ENCODE peak calls at places on chromosomes 12 and 14, in seven cellular contexts. Y is mesothelial cell of epicardium, D is HL-60, R is foreskin fibroblast, T is lung, M is GM10248, Z is cardiac fibroblast. J is an unnamed sample.

GRCh38 chr12:11581179-11581755 is 68.2 kb upstream of the ETV6 start:
- DNase-seq in Y (peak), D (no peak), R (peak), T (peak), M (peak), Z (peak), J (peak)

GRCh38 chr12:25796523-25797000 is 161.9 kb upstream of the RASSF8 start:
- DNase-seq in Y (no peak), D (no peak), R (peak), T (no peak), M (no peak), Z (peak), J (no peak)

GRCh38 chr12:83008703-83009102 is 322.0 kb downstream of the TMTC2 start:
- DNase-seq in Y (no peak), D (no peak), R (no peak), T (no peak), M (no peak), Z (no peak), J (no peak)

GRCh38 chr12:71837356-71837755 is 2.2 kb upstream of the TBC1D15 start:
- DNase-seq in Y (no peak), D (no peak), R (no peak), T (no peak), M (no peak), Z (no peak), J (no peak)

GRCh38 chr14:32925439-32925838 is 13.2 kb upstream of the NPAS3 start:
- DNase-seq in Y (no peak), D (no peak), R (no peak), T (no peak), M (no peak), Z (peak), J (no peak)

GRCh38 chr12:25775968-25776367 is 182.5 kb upstream of the RASSF8 start:
- DNase-seq in Y (peak), D (no peak), R (peak), T (no peak), M (no peak), Z (peak), J (no peak)

GRCh38 chr14:94376976-94377865 is 11.2 kb downstream of the SERPINA1 start:
- DNase-seq in Y (no peak), D (no peak), R (no peak), T (no peak), M (no peak), Z (no peak), J (no peak)

GRCh38 chr14:54125109-54125508 is 168.5 kb upstream of the BMP4 start:
- DNase-seq in Y (no peak), D (no peak), R (no peak), T (no peak), M (no peak), Z (no peak), J (no peak)

GRCh38 chr12:57216931-57217871 is 607 bp downstream of the NXPH4 start:
- DNase-seq in Y (no peak), D (no peak), R (no peak), T (no peak), M (no peak), Z (no peak), J (no peak)

GRCh38 chr12:95731519-95731958 is 59.0 kb downstream of the NTN4 start:
- DNase-seq in Y (no peak), D (no peak), R (no peak), T (no peak), M (peak), Z (no peak), J (peak)

GRCh38 chr12:68646484-68646883 is 35.8 kb downstream of the RAP1B start:
- DNase-seq in Y (no peak), D (no peak), R (no peak), T (no peak), M (no peak), Z (no peak), J (no peak)

GRCh38 chr14:24238527-24239037 is 3.8 kb downstream of the TINF2 start:
- DNase-seq in Y (no peak), D (no peak), R (no peak), T (no peak), M (no peak), Z (no peak), J (no peak)

GRCh38 chr14:50025776-50026175 is 90.6 kb downstream of the VCPKMT start:
- DNase-seq in Y (no peak), D (no peak), R (no peak), T (no peak), M (no peak), Z (peak), J (no peak)

GRCh38 chr12:122981036-122981471 is 573 bp downstream of the ARL6IP4 start:
- DNase-seq in Y (peak), D (no peak), R (no peak), T (no peak), M (no peak), Z (peak), J (peak)

GRCh38 chr12:89355243-89356068 is 3.2 kb upstream of the DUSP6 start:
- DNase-seq in Y (no peak), D (no peak), R (no peak), T (no peak), M (no peak), Z (peak), J (no peak)

GRCh38 chr14:59698793-59699192 is 122.2 kb upstream of the CCDC175 start:
- DNase-seq in Y (no peak), D (no peak), R (peak), T (no peak), M (no peak), Z (peak), J (no peak)

GRCh38 chr12:105861232-105861631 is 277.5 kb downstream of the NUAK1 start:
- DNase-seq in Y (no peak), D (no peak), R (no peak), T (no peak), M (no peak), Z (no peak), J (no peak)

GRCh38 chr12:108722992-108723766 is 8.1 kb downstream of the CORO1C start:
- DNase-seq in Y (no peak), D (no peak), R (peak), T (peak), M (no peak), Z (peak), J (no peak)

GRCh38 chr14:89351364-89351957 is 65.6 kb downstream of the FOXN3 start:
- DNase-seq in Y (no peak), D (no peak), R (no peak), T (peak), M (peak), Z (peak), J (peak)

GRCh38 chr14:92568621-92569479 is 55.3 kb downstream of the RIN3 start:
- DNase-seq in Y (no peak), D (no peak), R (no peak), T (no peak), M (peak), Z (no peak), J (peak)

GRCh38 chr14:100333311-100333710 is 10.2 kb downstream of the SLC25A47 start:
- DNase-seq in Y (no peak), D (no peak), R (no peak), T (no peak), M (no peak), Z (no peak), J (no peak)

GRCh38 chr12:5022465-5023061 is 21.1 kb upstream of the KCNA5 start:
- DNase-seq in Y (peak), D (no peak), R (peak), T (no peak), M (peak), Z (peak), J (peak)

GRCh38 chr14:95413289-95414215 is 93.8 kb upstream of the CLMN start:
- DNase-seq in Y (no peak), D (no peak), R (no peak), T (no peak), M (no peak), Z (peak), J (no peak)

GRCh38 chr12:128918910-128919309 is 65.6 kb downstream of the GLT1D1 start:
- DNase-seq in Y (no peak), D (no peak), R (no peak), T (no peak), M (no peak), Z (no peak), J (no peak)

GRCh38 chr12:15131462-15131861 is 89.8 kb downstream of the RERG start:
- DNase-seq in Y (no peak), D (no peak), R (peak), T (no peak), M (no peak), Z (peak), J (no peak)

GRCh38 chr12:82300611-82301010 is 57.6 kb downstream of the CCDC59 start:
- DNase-seq in Y (no peak), D (no peak), R (no peak), T (no peak), M (no peak), Z (no peak), J (no peak)

GRCh38 chr12:124013073-124013472 is 40.1 kb downstream of the ZNF664 start:
- DNase-seq in Y (no peak), D (no peak), R (no peak), T (no peak), M (no peak), Z (no peak), J (no peak)

GRCh38 chr12:70031046-70031445 is 206.0 kb downstream of the MYRFL start:
- DNase-seq in Y (no peak), D (no peak), R (no peak), T (no peak), M (no peak), Z (no peak), J (no peak)

GRCh38 chr12:122172262-122172939 is 1.6 kb downstream of the IL31 start:
- DNase-seq in Y (no peak), D (no peak), R (no peak), T (no peak), M (no peak), Z (no peak), J (no peak)

GRCh38 chr12:11877869-11878780 is 192.6 kb upstream of the BCL2L14 start:
- DNase-seq in Y (no peak), D (no peak), R (peak), T (no peak), M (no peak), Z (peak), J (no peak)

DNA sequence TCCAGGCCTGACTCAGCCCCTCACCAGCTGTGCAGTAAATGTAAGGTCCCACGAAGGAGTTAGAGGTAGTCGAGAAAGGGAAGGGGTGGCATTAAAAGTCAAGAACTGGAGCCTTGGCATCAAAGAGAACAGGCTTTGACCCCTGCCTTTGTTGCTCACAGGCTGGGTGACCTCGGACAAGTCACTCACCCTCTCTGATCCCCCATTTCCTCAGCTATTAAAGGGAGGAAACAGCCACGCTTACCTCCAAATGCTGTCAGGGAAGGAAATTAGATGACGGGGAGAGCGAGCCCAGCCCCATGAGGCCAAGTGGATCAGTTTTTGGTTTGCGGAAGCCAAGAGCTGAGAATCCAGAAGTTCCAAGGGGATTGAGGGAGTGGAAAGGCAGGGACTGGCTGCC is 104.9 kb upstream of the MYL2 start:
- DNase-seq in Y (no peak), D (no peak), R (no peak), T (no peak), M (no peak), Z (no peak), J (no peak)
- TF ChIP-seq CTCF in Y (no peak), D (no peak), R (no peak), T (no peak), M (no peak), Z (no peak), J (no peak)

DNA sequence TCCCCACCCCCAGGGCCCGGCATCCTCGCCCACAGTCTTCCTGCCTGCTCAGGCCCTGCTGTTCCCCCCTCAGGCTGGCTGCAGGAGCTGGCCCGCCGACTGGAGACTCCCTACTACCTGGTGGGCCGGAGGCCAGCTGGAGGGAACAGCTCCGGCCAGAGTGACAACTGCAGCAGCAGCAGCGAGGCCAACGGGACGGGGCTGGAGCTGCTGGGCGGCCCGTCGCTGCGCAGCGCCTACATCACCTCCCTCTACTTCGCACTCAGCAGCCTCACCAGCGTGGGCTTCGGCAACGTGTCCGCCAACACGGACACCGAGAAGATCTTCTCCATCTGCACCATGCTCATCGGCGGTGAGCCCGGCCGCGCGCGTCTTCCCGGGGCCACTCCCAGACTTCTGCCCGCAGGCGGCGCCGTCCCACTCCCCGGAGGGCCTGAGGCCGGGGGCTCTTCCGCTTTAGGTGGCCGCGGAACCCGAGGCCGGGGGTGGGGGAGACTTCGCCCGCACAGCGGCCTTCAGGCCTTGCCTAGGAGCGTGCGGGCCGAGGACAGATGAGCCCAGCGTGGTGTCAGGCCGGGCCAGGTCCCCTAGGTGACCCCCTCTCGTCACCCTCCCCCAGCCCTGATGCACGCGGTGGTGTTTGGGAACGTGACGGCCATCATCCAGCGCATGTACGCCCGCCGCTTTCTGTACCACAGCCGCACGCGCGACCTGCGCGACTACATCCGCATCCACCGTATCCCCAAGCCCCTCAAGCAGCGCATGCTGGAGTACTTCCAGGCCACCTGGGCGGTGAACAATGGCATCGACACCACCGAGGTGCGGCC is 10.2 kb downstream of the KCNH3 start:
- DNase-seq in Y (peak), D (no peak), R (no peak), T (no peak), M (no peak), Z (peak), J (peak)
- TF ChIP-seq CTCF in Y (no peak), D (no peak), R (peak), T (no peak), M (peak), Z (peak), J (no peak)

GRCh38 chr14:106883218-106883692 is 1356.9 kb downstream of the TMEM121 start:
- DNase-seq in Y (no peak), D (no peak), R (no peak), T (no peak), M (no peak), Z (peak), J (no peak)
- TF ChIP-seq CTCF in Y (peak), D (peak), R (peak), T (no peak), M (peak), Z (peak), J (peak)

GRCh38 chr14:61569783-61570182 is 125.5 kb upstream of the HIF1A start:
- DNase-seq in Y (no peak), D (peak), R (no peak), T (peak), M (no peak), Z (peak), J (no peak)

GRCh38 chr14:61569308-61569707 is 126.0 kb upstream of the HIF1A start:
- DNase-seq in Y (no peak), D (no peak), R (no peak), T (no peak), M (no peak), Z (no peak), J (peak)

GRCh38 chr14:61567838-61568571 is 127.3 kb upstream of the HIF1A start:
- DNase-seq in Y (no peak), D (peak), R (no peak), T (no peak), M (peak), Z (peak), J (no peak)

GRCh38 chr14:61570188-61570960 is 124.9 kb upstream of the HIF1A start:
- DNase-seq in Y (no peak), D (no peak), R (no peak), T (no peak), M (no peak), Z (no peak), J (no peak)

GRCh38 chr14:61568572-61569011 is 126.7 kb upstream of the HIF1A start:
- DNase-seq in Y (peak), D (peak), R (no peak), T (no peak), M (peak), Z (no peak), J (peak)
- TF ChIP-seq CTCF in Y (no peak), D (no peak), R (no peak), T (no peak), M (peak), Z (no peak), J (no peak)

GRCh38 chr12:126899926-126900792 is 1366.8 kb upstream of the TMEM132C start:
- DNase-seq in Y (no peak), D (no peak), R (no peak), T (no peak), M (no peak), Z (no peak), J (no peak)
- TF ChIP-seq CTCF in Y (no peak), D (no peak), R (no peak), T (no peak), M (no peak), Z (no peak), J (no peak)

DNA sequence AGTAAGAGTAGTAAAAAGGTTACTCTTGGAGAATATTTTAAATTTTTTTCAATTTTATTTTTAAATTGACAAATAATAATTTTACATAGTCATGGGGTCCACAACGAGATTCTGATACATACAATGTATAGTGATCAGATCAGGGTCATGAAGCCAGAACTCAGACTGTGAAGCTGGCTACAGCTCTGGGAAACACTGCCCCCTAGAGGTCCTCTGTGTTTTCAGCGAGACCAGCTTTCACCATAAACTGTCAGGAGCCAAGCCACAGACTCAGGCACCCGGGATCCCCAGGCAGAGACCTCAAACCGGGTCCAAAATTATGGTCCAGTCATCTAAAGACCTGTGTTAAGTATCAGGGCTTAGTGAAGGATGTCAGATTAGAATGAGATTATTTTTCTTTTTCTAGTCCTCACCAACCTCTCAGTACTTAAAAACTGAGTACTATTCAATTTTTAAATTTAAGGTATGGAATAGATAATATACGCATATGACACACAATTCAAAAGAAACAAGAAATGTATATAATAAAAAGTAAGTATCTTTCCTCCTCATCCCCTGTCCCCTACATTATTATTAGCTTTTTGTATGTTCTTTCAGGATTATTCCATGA is 397.1 kb downstream of the MDGA2 start:
- DNase-seq in Y (peak), D (peak), R (no peak), T (peak), M (peak), Z (peak), J (peak)
- TF ChIP-seq CTCF in Y (peak), D (peak), R (peak), T (no peak), M (peak), Z (peak), J (peak)

DNA sequence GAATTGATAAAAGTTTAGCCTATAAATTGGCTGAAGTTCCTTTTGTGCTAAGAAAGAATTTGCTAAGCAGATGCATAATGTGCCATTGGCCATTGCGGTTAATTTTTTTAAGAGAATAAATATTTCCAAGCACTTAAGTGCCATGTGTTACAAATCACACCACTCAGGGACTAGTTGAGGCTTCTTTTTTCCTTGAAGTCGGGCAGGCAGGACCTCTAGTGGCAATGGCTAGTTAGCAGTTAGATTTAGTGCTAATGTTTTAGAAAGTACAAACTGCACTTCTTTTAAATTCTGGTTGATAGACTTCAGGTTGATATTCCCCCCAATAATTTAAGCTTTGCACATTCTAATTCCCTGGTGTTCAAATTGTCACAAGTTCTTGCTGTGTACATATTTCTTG is 294.3 kb downstream of the APAF1 start:
- DNase-seq in Y (no peak), D (no peak), R (peak), T (no peak), M (no peak), Z (peak), J (no peak)
- TF ChIP-seq CTCF in Y (no peak), D (no peak), R (peak), T (no peak), M (peak), Z (peak), J (no peak)

DNA sequence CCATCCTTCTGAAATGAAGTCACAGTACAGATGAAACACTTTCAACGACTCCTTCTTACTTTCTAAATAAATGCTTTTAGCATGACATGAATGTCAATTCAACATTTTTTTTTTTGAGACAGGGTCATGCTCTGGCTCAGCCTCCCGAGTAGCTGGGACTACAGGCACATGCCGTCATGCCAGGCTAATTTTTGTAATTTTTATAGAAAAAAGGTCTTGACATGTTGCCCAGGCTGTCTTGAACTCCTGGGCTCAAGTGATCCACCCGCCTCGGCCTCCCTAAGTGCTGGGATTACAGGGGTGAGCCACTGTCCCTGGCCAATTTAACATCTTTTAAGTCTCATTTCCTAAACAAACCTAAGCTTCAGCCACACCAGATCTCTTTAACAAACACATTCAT is 16.4 kb downstream of the GALNT6 start:
- DNase-seq in Y (no peak), D (no peak), R (no peak), T (no peak), M (no peak), Z (no peak), J (no peak)
- TF ChIP-seq CTCF in Y (no peak), D (no peak), R (no peak), T (no peak), M (no peak), Z (no peak), J (no peak)